ENCODE peak calls at places on chromosomes 5 and 9, in six cellular contexts. F is spleen, U is H1, Q is sigmoid colon, V is endothelial cell of umbilical vein, E is upper lobe of left lung. X is an unnamed sample.
A peak's percentile ranks its signal among the peaks of the same experiment; 100 is the strongest.

GRCh38 chr5:64958757-64959391 is 190.1 kb downstream of the CWC27 start:
- DNase-seq in E (no peak), U (no peak), F (no peak), V (peak; percentile 43), Q (no peak), X (no peak)

GRCh38 chr5:136036991-136037705 is 8.4 kb downstream of the TGFBI start:
- DNase-seq in Q (peak; percentile 85), V (peak; percentile 58), F (peak; percentile 45), E (no peak), U (no peak), X (no peak)

GRCh38 chr5:72130342-72130741 is 23.1 kb downstream of the MAP1B start:
- DNase-seq in Q (no peak), E (no peak), V (no peak), U (no peak), F (no peak), X (no peak)

GRCh38 chr5:181205735-181206401 is 872 bp upstream of the TRIM7 start:
- DNase-seq in E (no peak), F (no peak), Q (peak; percentile 67), U (no peak), V (no peak), X (no peak)

GRCh38 chr9:73155389-73155788 is 3.7 kb downstream of the ANXA1 start:
- DNase-seq in F (no peak), V (peak; percentile 59), E (no peak), Q (no peak), U (no peak), X (no peak)

GRCh38 chr9:34374905-34375552 is 1.7 kb downstream of the MYORG start:
- DNase-seq in Q (no peak), U (no peak), E (no peak), F (no peak), V (no peak), X (no peak)

GRCh38 chr9:95383198-95383673 is 65.7 kb upstream of the FANCC start:
- DNase-seq in U (no peak), V (no peak), Q (no peak), F (no peak), E (no peak), X (no peak)

GRCh38 chr5:168592014-168592368 is 12.8 kb upstream of the PANK3 start:
- DNase-seq in V (no peak), F (no peak), U (no peak), E (no peak), Q (no peak), X (no peak)

GRCh38 chr5:37662362-37662761 is 177.5 kb downstream of the GDNF start:
- DNase-seq in V (no peak), Q (no peak), U (no peak), F (no peak), E (no peak), X (no peak)

GRCh38 chr5:131167615-131168014 is 2.6 kb upstream of the HINT1 start:
- DNase-seq in U (no peak), Q (no peak), V (no peak), E (no peak), F (no peak), X (no peak)

GRCh38 chr9:137482094-137482781 is 23.1 kb upstream of the NSMF start:
- DNase-seq in V (peak; percentile 47), E (peak; percentile 54), F (peak; percentile 73), Q (peak; percentile 84), U (no peak), X (no peak)
- TF ChIP-seq POLR2AphosphoS5 in V (no peak), E (no peak), F (peak; percentile 42), Q (no peak), U (no peak), X (peak; percentile 46)

GRCh38 chr5:177455036-177455660 is 8.5 kb downstream of the PRR7 start:
- DNase-seq in E (peak; percentile 97), Q (peak; percentile 90), F (peak; percentile 98), U (no peak), V (peak; percentile 75), X (no peak)
- TF ChIP-seq POLR2AphosphoS5 in E (no peak), Q (no peak), F (peak; percentile 71), U (peak; percentile 30), V (peak; percentile 82), X (no peak)

GRCh38 chr5:127003798-127004495 is 26.4 kb downstream of the MARCHF3 start:
- DNase-seq in U (no peak), E (peak; percentile 33), Q (no peak), F (no peak), V (no peak), X (no peak)

GRCh38 chr5:127002390-127002789 is 28.0 kb downstream of the MARCHF3 start:
- DNase-seq in E (no peak), F (no peak), V (no peak), Q (no peak), U (no peak), X (no peak)

GRCh38 chr5:127007522-127007921 is 22.8 kb downstream of the MARCHF3 start:
- DNase-seq in U (no peak), Q (no peak), E (no peak), F (no peak), V (no peak), X (no peak)

GRCh38 chr5:127006711-127007110 is 23.6 kb downstream of the MARCHF3 start:
- DNase-seq in Q (no peak), E (no peak), V (no peak), F (no peak), U (no peak), X (no peak)

DNA sequence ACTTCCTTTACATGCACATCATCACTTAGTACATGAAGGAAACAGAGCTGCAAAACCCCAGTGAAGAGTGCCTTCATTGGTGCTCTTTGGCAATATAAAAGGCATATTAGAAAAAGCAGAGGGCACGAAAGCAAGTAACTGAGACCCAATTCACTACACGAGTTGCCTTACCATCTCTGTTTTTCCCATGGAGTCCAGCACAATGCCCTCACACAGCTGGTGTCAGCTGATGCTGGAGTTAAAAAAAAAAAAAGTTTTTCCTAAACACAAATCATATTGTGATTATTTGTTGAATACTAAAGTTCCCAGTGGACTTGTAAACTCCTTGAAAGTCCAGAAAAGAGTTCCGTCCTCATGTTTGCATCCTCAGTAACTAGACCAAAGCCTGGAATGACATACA is 25.6 kb downstream of the MARCHF3 start:
- DNase-seq in U (no peak), F (no peak), E (no peak), Q (no peak), V (no peak), X (no peak)
- TF ChIP-seq POLR2AphosphoS5 in U (no peak), F (no peak), E (no peak), Q (no peak), V (no peak), X (no peak)

DNA sequence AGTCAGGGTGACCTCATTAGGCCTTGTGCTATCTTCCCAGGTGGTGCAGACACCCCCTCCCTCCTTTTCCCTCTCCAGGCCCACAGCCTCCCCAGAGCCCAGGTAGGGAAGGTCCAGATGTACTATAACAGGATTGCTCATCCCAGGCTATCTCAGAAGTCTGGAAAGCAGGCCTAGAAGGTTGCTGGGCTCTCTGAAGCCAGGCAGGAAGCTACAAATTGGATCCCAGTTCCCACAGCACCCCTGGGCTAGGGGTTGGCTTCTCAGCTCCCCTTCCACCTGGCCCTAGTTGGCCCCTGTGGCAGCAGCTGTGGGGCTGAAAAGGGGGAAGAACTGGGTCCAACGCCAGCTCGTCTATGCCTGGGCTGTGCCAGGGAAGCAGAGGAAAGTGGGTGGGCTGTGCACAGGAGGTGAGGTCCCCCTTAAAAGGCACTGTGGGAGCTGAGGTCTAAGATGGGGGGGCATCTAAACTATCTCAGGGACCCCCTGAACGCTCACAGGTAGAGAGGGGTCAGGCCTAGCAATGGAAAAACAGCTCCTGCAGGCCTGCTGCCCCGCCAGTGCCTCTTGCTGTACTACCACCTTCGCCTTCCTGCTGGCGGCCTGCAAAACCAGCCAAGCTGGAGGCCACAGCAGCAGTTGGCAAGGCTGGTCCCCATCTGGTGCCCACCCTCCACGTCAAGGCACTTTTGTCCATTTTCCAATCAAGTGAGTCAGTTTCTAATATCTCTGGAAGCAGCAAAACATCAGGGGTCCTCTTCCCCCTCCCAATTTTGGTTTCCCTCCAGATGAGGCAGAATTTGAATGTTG is 13.3 kb upstream of the PSMD5 start:
- DNase-seq in U (no peak), V (no peak), F (no peak), Q (no peak), E (no peak), X (no peak)
- TF ChIP-seq POLR2AphosphoS5 in U (no peak), V (no peak), F (no peak), Q (no peak), E (no peak), X (no peak)

DNA sequence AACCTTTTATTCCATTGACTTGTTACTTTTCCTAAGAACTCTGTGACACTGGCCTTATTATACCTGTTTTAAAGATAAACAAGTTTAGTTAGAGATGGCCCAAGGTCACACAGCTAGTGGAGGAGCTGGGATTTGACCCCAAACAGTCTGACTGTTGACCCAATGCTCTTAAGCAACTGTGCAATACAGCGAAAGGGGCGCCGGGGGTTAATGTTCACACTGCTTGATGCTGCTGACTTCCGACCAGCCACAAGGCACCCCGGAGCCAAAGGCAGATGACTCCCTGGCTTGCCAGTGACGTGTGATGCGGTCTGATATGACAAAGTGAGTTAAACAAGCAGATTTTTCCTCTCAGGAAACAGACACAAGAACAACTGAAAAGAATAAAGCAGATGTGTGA is 23.9 kb downstream of the PIK3R1 start:
- DNase-seq in U (no peak), F (peak; percentile 92), V (peak; percentile 60), Q (peak; percentile 95), E (no peak), X (no peak)
- TF ChIP-seq POLR2AphosphoS5 in U (no peak), F (peak; percentile 85), V (no peak), Q (peak; percentile 72), E (peak; percentile 74), X (peak; percentile 63)

DNA sequence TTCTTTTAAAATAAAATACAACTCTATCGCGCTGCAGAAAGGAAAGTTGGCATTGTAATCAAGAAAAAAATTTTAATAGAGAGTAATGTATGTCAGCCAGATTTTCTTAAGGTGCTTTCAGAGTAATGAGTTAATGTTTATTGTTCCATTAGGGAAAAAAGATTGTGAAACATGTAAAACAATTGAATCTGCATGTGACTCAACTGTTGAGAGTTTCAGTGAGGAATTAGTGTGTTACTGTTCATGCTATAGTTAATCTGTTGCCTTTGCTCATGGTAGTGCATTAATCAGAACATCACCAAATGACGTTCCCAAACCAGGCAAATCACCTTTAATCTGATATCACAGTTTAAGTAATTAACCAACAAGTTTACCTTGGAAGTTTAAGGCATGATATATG is 600.5 kb downstream of the NR2F1-AS1 start:
- DNase-seq in Q (no peak), F (no peak), E (no peak), U (no peak), V (no peak), X (no peak)
- TF ChIP-seq POLR2AphosphoS5 in Q (no peak), F (no peak), E (no peak), U (no peak), V (no peak), X (no peak)

GRCh38 chr5:162128117-162128516 is 60.5 kb downstream of the GABRG2 start:
- DNase-seq in Q (no peak), U (peak; percentile 61), F (no peak), V (no peak), E (no peak), X (no peak)

DNA sequence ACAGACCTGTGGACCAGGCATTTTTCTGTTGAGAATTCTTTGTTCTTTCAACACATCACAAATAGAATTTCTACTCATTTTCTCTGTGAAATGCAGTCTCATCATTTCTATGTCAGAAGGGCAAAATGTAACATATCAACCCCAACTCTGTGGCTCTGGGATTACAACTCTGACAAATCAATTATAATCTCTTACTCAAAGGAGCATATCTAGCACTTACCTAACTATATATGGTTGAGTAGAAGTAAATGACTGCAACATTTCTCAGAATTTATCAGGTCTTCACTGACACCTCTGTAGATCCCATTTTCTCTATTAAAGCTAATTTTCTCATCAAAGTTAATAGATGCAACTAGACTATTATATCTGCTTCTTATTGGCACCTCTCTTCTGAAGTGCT is 64.8 kb downstream of the GABRG2 start:
- DNase-seq in Q (no peak), U (no peak), F (no peak), V (no peak), E (no peak), X (no peak)
- TF ChIP-seq POLR2AphosphoS5 in Q (no peak), U (no peak), F (no peak), V (no peak), E (no peak), X (no peak)

GRCh38 chr5:118441034-118441433 is 547.3 kb downstream of the DTWD2 start:
- DNase-seq in F (no peak), V (no peak), U (no peak), Q (no peak), E (no peak), X (no peak)
- TF ChIP-seq POLR2AphosphoS5 in F (no peak), V (no peak), U (no peak), Q (no peak), E (no peak), X (no peak)

X was measured in vagina.